ENCODE peak calls at places on chromosomes 1 and 21, in four cellular contexts. One of them, this sample, is unnamed.

GRCh38 chr1:183030053-183030452 is 6.8 kb downstream of the LAMC1 start:
- ATAC-seq in left lung: peak; percentile 77
- ATAC-seq in upper lobe of right lung: peak; percentile 88
- ATAC-seq in foreskin keratinocyte: peak; percentile 33
- ATAC-seq in this sample: no peak

GRCh38 chr1:48245106-48245505 is 22.6 kb downstream of the SLC5A9 start:
- ATAC-seq in foreskin keratinocyte: no peak
- ATAC-seq in left lung: peak; percentile 62
- ATAC-seq in upper lobe of right lung: peak; percentile 88
- ATAC-seq in this sample: peak; percentile 62

GRCh38 chr1:202498542-202498941 is 150.0 kb downstream of the PPP1R12B start:
- ATAC-seq in foreskin keratinocyte: no peak
- ATAC-seq in upper lobe of right lung: no peak
- ATAC-seq in left lung: no peak
- ATAC-seq in this sample: no peak

GRCh38 chr21:37079211-37079824 is 6.3 kb downstream of the TTC3 start:
- ATAC-seq in left lung: no peak
- ATAC-seq in upper lobe of right lung: peak; percentile 27
- ATAC-seq in foreskin keratinocyte: no peak
- ATAC-seq in this sample: no peak

GRCh38 chr21:41406340-41406739 is 19.7 kb upstream of the MX1 start:
- ATAC-seq in foreskin keratinocyte: no peak
- ATAC-seq in upper lobe of right lung: peak; percentile 81
- ATAC-seq in left lung: peak; percentile 57
- ATAC-seq in this sample: no peak

GRCh38 chr1:218660678-218661053 is 315.5 kb downstream of the TGFB2 start:
- ATAC-seq in upper lobe of right lung: no peak
- ATAC-seq in foreskin keratinocyte: peak; percentile 72
- ATAC-seq in left lung: peak; percentile 42
- ATAC-seq in this sample: no peak

GRCh38 chr1:150960646-150961045 is 14.0 kb downstream of the CERS2 start:
- ATAC-seq in foreskin keratinocyte: no peak
- ATAC-seq in upper lobe of right lung: no peak
- ATAC-seq in left lung: no peak
- ATAC-seq in this sample: no peak

GRCh38 chr1:203671047-203671446 is 44.4 kb downstream of the ATP2B4 start:
- ATAC-seq in left lung: no peak
- ATAC-seq in foreskin keratinocyte: no peak
- ATAC-seq in upper lobe of right lung: no peak
- ATAC-seq in this sample: no peak

GRCh38 chr1:202171292-202172014 is 11.1 kb upstream of the PTPN7 start:
- ATAC-seq in upper lobe of right lung: no peak
- ATAC-seq in left lung: no peak
- ATAC-seq in foreskin keratinocyte: no peak
- ATAC-seq in this sample: no peak

GRCh38 chr1:46692806-46693770 is 21.4 kb downstream of the TEX38 start:
- ATAC-seq in left lung: no peak
- ATAC-seq in foreskin keratinocyte: no peak
- ATAC-seq in upper lobe of right lung: no peak
- ATAC-seq in this sample: no peak

GRCh38 chr1:24438423-24438901 is 22.9 kb downstream of the NIPAL3 start:
- ATAC-seq in upper lobe of right lung: peak; percentile 27
- ATAC-seq in foreskin keratinocyte: no peak
- ATAC-seq in left lung: no peak
- ATAC-seq in this sample: peak; percentile 86

GRCh38 chr1:188129856-188130838 is 1301.4 kb downstream of the PLA2G4A start:
- ATAC-seq in foreskin keratinocyte: no peak
- ATAC-seq in upper lobe of right lung: no peak
- ATAC-seq in left lung: no peak
- ATAC-seq in this sample: no peak

GRCh38 chr21:42624095-42624830 is 29.2 kb upstream of the PDE9A start:
- ATAC-seq in left lung: peak; percentile 75
- ATAC-seq in upper lobe of right lung: peak; percentile 57
- ATAC-seq in foreskin keratinocyte: no peak
- ATAC-seq in this sample: no peak

GRCh38 chr1:218351617-218352438 is 6.7 kb downstream of the TGFB2 start:
- ATAC-seq in upper lobe of right lung: peak; percentile 73
- ATAC-seq in foreskin keratinocyte: peak; percentile 47
- ATAC-seq in left lung: peak; percentile 42
- ATAC-seq in this sample: peak; percentile 78

GRCh38 chr1:167631987-167632680 is 2.1 kb downstream of the RCSD1 start:
- ATAC-seq in left lung: peak; percentile 29
- ATAC-seq in foreskin keratinocyte: no peak
- ATAC-seq in upper lobe of right lung: peak; percentile 63
- ATAC-seq in this sample: peak; percentile 25

GRCh38 chr1:184954232-184954995 is 19.9 kb downstream of the NIBAN1 start:
- ATAC-seq in foreskin keratinocyte: peak; percentile 62
- ATAC-seq in upper lobe of right lung: no peak
- ATAC-seq in left lung: peak; percentile 52
- ATAC-seq in this sample: no peak
- H3K27ac ChIP-seq in foreskin keratinocyte: peak overlapping the region; percentile 100
- H3K27ac ChIP-seq in upper lobe of right lung: no peak overlapping the region
- H3K27ac ChIP-seq in left lung: peak overlapping the region; percentile 25
- H3K27ac ChIP-seq in this sample: peak overlapping the region; percentile 14

GRCh38 chr21:43741425-43742096 is 22.6 kb downstream of the PDXK start:
- ATAC-seq in left lung: no peak
- ATAC-seq in upper lobe of right lung: no peak
- ATAC-seq in foreskin keratinocyte: no peak
- ATAC-seq in this sample: no peak
- H3K27ac ChIP-seq in left lung: no peak overlapping the region
- H3K27ac ChIP-seq in upper lobe of right lung: no peak overlapping the region
- H3K27ac ChIP-seq in foreskin keratinocyte: no peak overlapping the region
- H3K27ac ChIP-seq in this sample: no peak overlapping the region

DNA sequence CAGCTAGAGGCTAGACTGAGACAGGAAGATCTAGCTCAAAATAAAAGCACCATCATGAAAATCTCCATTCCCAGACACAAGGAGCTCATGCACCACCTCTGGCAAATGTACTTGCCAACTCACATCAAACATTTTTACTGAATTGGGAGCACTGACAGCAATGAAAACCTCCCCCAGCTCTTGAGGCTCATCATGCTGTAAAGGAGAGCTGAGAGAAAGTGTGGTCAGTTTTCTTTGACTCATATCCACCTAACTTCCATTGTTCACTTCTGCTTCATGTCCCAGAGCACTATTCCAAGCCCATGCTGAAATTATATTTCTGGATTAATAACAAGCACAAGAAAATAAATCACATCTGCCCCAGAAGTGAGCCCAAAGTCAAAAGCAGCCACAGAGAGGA is 85.7 kb upstream of the ADAM30 start:
- ATAC-seq in upper lobe of right lung: no peak
- ATAC-seq in foreskin keratinocyte: peak; percentile 74
- ATAC-seq in left lung: peak; percentile 10
- ATAC-seq in this sample: no peak
- H3K27ac ChIP-seq in upper lobe of right lung: no peak overlapping the region
- H3K27ac ChIP-seq in foreskin keratinocyte: no peak overlapping the region
- H3K27ac ChIP-seq in left lung: no peak overlapping the region
- H3K27ac ChIP-seq in this sample: no peak overlapping the region

GRCh38 chr1:198693321-198693720 is 54.5 kb downstream of the PTPRC start:
- ATAC-seq in upper lobe of right lung: no peak
- ATAC-seq in foreskin keratinocyte: peak; percentile 54
- ATAC-seq in left lung: no peak
- ATAC-seq in this sample: no peak
- H3K27ac ChIP-seq in upper lobe of right lung: no peak overlapping the region
- H3K27ac ChIP-seq in foreskin keratinocyte: no peak overlapping the region
- H3K27ac ChIP-seq in left lung: no peak overlapping the region
- H3K27ac ChIP-seq in this sample: no peak overlapping the region

This sample was measured in gastroesophageal sphincter.